ENCODE peak calls at places on chromosome 1, in four cellular contexts. One of them, this sample, is unnamed.

GRCh38 chr1:205976708-205977107 is 26.5 kb downstream of the RAB7B start:
- DNase-seq in HS-5: no peak
- DNase-seq in EL: peak; percentile 77
- DNase-seq in GM04504: no peak
- DNase-seq in this sample: peak; percentile 14

GRCh38 chr1:230401763-230402294 is 24.3 kb downstream of the PGBD5 start:
- DNase-seq in EL: peak; percentile 45
- DNase-seq in GM04504: no peak
- DNase-seq in HS-5: no peak
- DNase-seq in this sample: no peak

GRCh38 chr1:17210176-17210575 is 5.2 kb downstream of the PADI1 start:
- DNase-seq in EL: no peak
- DNase-seq in HS-5: no peak
- DNase-seq in GM04504: no peak
- DNase-seq in this sample: no peak

GRCh38 chr1:14794136-14794768 is 195.8 kb downstream of the KAZN start:
- DNase-seq in EL: no peak
- DNase-seq in HS-5: no peak
- DNase-seq in GM04504: peak; percentile 24
- DNase-seq in this sample: no peak

GRCh38 chr1:31943546-31944184 is 5.5 kb upstream of the PTP4A2 start:
- DNase-seq in GM04504: no peak
- DNase-seq in EL: no peak
- DNase-seq in HS-5: no peak
- DNase-seq in this sample: no peak

GRCh38 chr1:234533034-234533571 is 54.1 kb upstream of the TARBP1 start:
- DNase-seq in HS-5: peak; percentile 82
- DNase-seq in GM04504: peak; percentile 95
- DNase-seq in EL: peak; percentile 89
- DNase-seq in this sample: peak; percentile 88

GRCh38 chr1:91768786-91769697 is 116.9 kb downstream of the TGFBR3 start:
- DNase-seq in GM04504: no peak
- DNase-seq in HS-5: peak; percentile 40
- DNase-seq in EL: peak; percentile 83
- DNase-seq in this sample: no peak

GRCh38 chr1:22792396-22793171 is 81.9 kb downstream of the EPHB2 start:
- DNase-seq in GM04504: no peak
- DNase-seq in EL: no peak
- DNase-seq in HS-5: no peak
- DNase-seq in this sample: no peak

GRCh38 chr1:935751-936231 is 12.1 kb downstream of the SAMD11 start:
- DNase-seq in EL: no peak
- DNase-seq in HS-5: no peak
- DNase-seq in GM04504: no peak
- DNase-seq in this sample: no peak

This sample was measured in kidney glomerular epithelial cell.